ENCODE peak calls at places on chromosomes 13 and 19, in four cellular contexts. N is AG10803, H is neural progenitor cell, C is tibial artery. G is an unnamed sample.
A peak's percentile ranks its signal among the peaks of the same experiment; 100 is the strongest.

GRCh38 chr19:610801-611505 is 21.3 kb downstream of the HCN2 start:
- DNase-seq in N (peak; percentile 74), H (no peak), C (no peak), G (no peak)

GRCh38 chr19:23261496-23262020 is 11.4 kb upstream of the ZNF724 start:
- DNase-seq in N (no peak), H (no peak), C (no peak), G (no peak)

GRCh38 chr19:42140125-42140754 is 8.0 kb upstream of the POU2F2 start:
- DNase-seq in N (peak; percentile 60), H (peak; percentile 90), C (no peak), G (no peak)

GRCh38 chr13:20828540-20829364 is 55.0 kb upstream of the EEF1AKMT1 start:
- DNase-seq in N (peak; percentile 58), H (peak; percentile 72), C (no peak), G (no peak)

GRCh38 chr19:9727644-9728043 is 40.9 kb downstream of the ZNF846 start:
- DNase-seq in N (no peak), H (no peak), C (no peak), G (no peak)

GRCh38 chr19:6503407-6504201 is 1.5 kb upstream of the TUBB4A start:
- DNase-seq in N (no peak), H (no peak), C (no peak), G (no peak)

GRCh38 chr19:48196321-48196761 is 25.9 kb downstream of the ZSWIM9 start:
- DNase-seq in N (no peak), H (no peak), C (no peak), G (no peak)

GRCh38 chr13:99031725-99032298 is 53.9 kb upstream of the DOCK9 start:
- DNase-seq in N (no peak), H (no peak), C (no peak), G (no peak)

GRCh38 chr13:111183087-111183645 is 68.1 kb downstream of the ARHGEF7 start:
- DNase-seq in N (no peak), H (no peak), C (no peak), G (no peak)

GRCh38 chr13:107767119-107767518 is 448.2 kb downstream of the LIG4 start:
- DNase-seq in N (no peak), H (no peak), C (no peak), G (no peak)

GRCh38 chr19:40150170-40150569 is 41.1 kb upstream of the MAP3K10 start:
- DNase-seq in N (peak; percentile 78), H (no peak), C (peak; percentile 23), G (no peak)

GRCh38 chr19:5125797-5126497 is 157.0 kb downstream of the KDM4B start:
- DNase-seq in N (no peak), H (peak; percentile 51), C (no peak), G (no peak)

GRCh38 chr13:108448891-108449290 is 179.4 kb downstream of the TNFSF13B start:
- DNase-seq in N (no peak), H (no peak), C (no peak), G (no peak)

GRCh38 chr13:73417012-73417615 is 358.3 kb downstream of the KLF5 start:
- DNase-seq in N (peak; percentile 4), H (peak; percentile 11), C (no peak), G (no peak)

GRCh38 chr19:13597625-13598024 is 91.3 kb upstream of the CACNA1A start:
- DNase-seq in N (peak; percentile 74), H (peak; percentile 79), C (no peak), G (peak; percentile 64)

GRCh38 chr19:1933942-1934341 is 7.0 kb upstream of the CSNK1G2 start:
- DNase-seq in N (no peak), H (no peak), C (no peak), G (no peak)

GRCh38 chr19:49133621-49134454 is 14.5 kb downstream of the PPFIA3 start:
- DNase-seq in N (peak; percentile 40), H (peak; percentile 67), C (no peak), G (peak; percentile 69)

GRCh38 chr13:111280226-111280625 is 40.2 kb upstream of the TEX29 start:
- DNase-seq in N (no peak), H (no peak), C (no peak), G (no peak)

GRCh38 chr13:75132800-75133695 is 348.9 kb downstream of the TBC1D4 start:
- DNase-seq in N (no peak), H (no peak), C (no peak), G (no peak)

GRCh38 chr19:10168386-10168948 is 26.3 kb downstream of the DNMT1 start:
- DNase-seq in N (no peak), H (no peak), C (no peak), G (no peak)

GRCh38 chr19:53538378-53539109 is 599 bp downstream of the ZNF331 start:
- DNase-seq in N (no peak), H (peak; percentile 11), C (no peak), G (no peak)

GRCh38 chr13:100512422-100512821 is 76.2 kb downstream of the GGACT start:
- DNase-seq in N (no peak), H (no peak), C (no peak), G (no peak)

GRCh38 chr13:111431241-111431640 is 110.8 kb downstream of the TEX29 start:
- DNase-seq in N (no peak), H (no peak), C (no peak), G (no peak)

GRCh38 chr13:98390086-98390697 is 186.7 kb downstream of the STK24 start:
- DNase-seq in N (peak; percentile 72), H (no peak), C (no peak), G (no peak)

GRCh38 chr13:29908411-29908810 is 58.0 kb upstream of the UBL3 start:
- DNase-seq in N (peak; percentile 95), H (no peak), C (no peak), G (no peak)

GRCh38 chr13:79593121-79593520 is 112.2 kb downstream of the NDFIP2 start:
- DNase-seq in N (peak; percentile 6), H (no peak), C (no peak), G (no peak)

GRCh38 chr13:22505489-22505888 is 675.3 kb upstream of the SGCG start:
- DNase-seq in N (peak; percentile 3), H (no peak), C (no peak), G (no peak)

GRCh38 chr19:56176881-56177280 is 1.1 kb downstream of the GALP start:
- DNase-seq in N (no peak), H (no peak), C (no peak), G (no peak)

GRCh38 chr13:113637262-113638160 is 20.5 kb downstream of the ATP4B start:
- DNase-seq in N (no peak), H (no peak), C (peak; percentile 41), G (no peak)

GRCh38 chr19:13014101-13014920 is 19.0 kb downstream of the NFIX start:
- DNase-seq in N (peak; percentile 42), H (peak; percentile 82), C (no peak), G (no peak)

GRCh38 chr19:945401-946252 is 19.8 kb downstream of the ARID3A start:
- DNase-seq in N (no peak), H (no peak), C (no peak), G (no peak)

GRCh38 chr13:46210362-46211083 is 1.2 kb upstream of the LRRC63 start:
- DNase-seq in N (no peak), H (no peak), C (no peak), G (no peak)
- TF ChIP-seq CTCF in N (no peak), H (no peak), C (no peak), G (no peak)

GRCh38 chr13:96984061-96984508 is 10.2 kb downstream of the OXGR1 start:
- DNase-seq in N (no peak), H (peak; percentile 62), C (no peak), G (no peak)
- TF ChIP-seq CTCF in N (peak; percentile 2), H (peak; percentile 50), C (no peak), G (no peak)

GRCh38 chr19:3653865-3654513 is 27.4 kb upstream of the CACTIN start:
- DNase-seq in N (no peak), H (peak; percentile 29), C (no peak), G (no peak)
- TF ChIP-seq CTCF in N (peak; percentile 7), H (peak; percentile 33), C (no peak), G (no peak)

GRCh38 chr19:58021541-58022282 is 12.1 kb upstream of the ZSCAN1 start:
- DNase-seq in N (peak; percentile 38), H (peak; percentile 69), C (no peak), G (peak; percentile 75)
- TF ChIP-seq CTCF in N (peak; percentile 43), H (peak; percentile 62), C (peak; percentile 75), G (peak; percentile 38)

DNA sequence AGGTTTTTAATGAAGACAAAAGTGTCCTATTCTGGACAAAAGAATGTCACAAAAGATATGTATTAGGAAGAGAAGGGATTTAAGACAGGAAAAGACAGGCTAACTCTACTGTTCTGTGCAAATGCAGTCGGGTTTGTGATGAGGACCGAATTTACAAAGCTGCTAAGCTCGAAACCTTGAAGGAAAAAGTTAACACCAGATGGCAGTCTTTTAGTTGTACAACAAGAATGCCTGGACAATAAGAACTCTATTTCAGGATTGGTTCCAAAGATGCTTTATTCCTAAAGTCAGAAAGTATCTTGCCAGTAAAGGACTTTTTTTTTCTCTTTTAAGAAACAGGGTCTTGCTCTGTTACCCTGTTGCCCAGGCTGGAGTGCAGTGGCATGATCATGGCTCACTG is 51.1 kb downstream of the HS6ST3 start:
- DNase-seq in N (peak; percentile 11), H (peak; percentile 67), C (no peak), G (no peak)
- TF ChIP-seq CTCF in N (peak; percentile 12), H (peak; percentile 62), C (no peak), G (no peak)

GRCh38 chr13:95745752-95746151 is 68.8 kb downstream of the DNAJC3 start:
- DNase-seq in N (no peak), H (no peak), C (no peak), G (no peak)
- TF ChIP-seq CTCF in N (no peak), H (peak; percentile 32), C (no peak), G (no peak)

G was measured in ascending aorta.